ENCODE peak calls at places on chromosomes 12 and 14, in eight cellular contexts. W is NCI-H524; D is WTC11; B is stimulated activated naive B cell treated with anti-CD40 and anti-IgM and Interleukin-4, amounts not matched to agents 10 μg/mL and 1 μg/mL and 100 μg/mL, for 72 hours; M is stimulated activated CD4-positive, alpha-beta T cell treated with anti-CD3 and anti-CD28 coated beads, Interleukin-1b, Interleukin-23, amount 100 ng/mL, for 1 hour; Y is activated naive CD8-positive, alpha-beta T cell treated with anti-CD3 and anti-CD28 coated beads, Interleukin-2, amount 10 ng/mL, durations not matched to agents 7 days and 5 days; X is progenitor cell of endocrine pancreas; C is effector memory CD4-positive, alpha-beta T cell. I is an unnamed sample.

GRCh38 chr12:69070319-69071090 is 137.5 kb upstream of the CPM start:
- DNase-seq in M (no peak), Y (peak; percentile 33), X (peak; percentile 21), W (peak; percentile 52), B (peak; percentile 49), D (peak; percentile 69), C (peak; percentile 24), I (peak; percentile 16)

GRCh38 chr12:7327913-7328312 is 24.0 kb downstream of the ACSM4 start:
- DNase-seq in W (no peak), M (no peak), C (no peak), D (no peak), Y (no peak), X (no peak), B (no peak), I (no peak)

GRCh38 chr12:47078733-47079364 is 572 bp upstream of the PCED1B start:
- DNase-seq in C (no peak), M (no peak), B (no peak), D (no peak), X (no peak), W (no peak), Y (peak; percentile 57), I (no peak)

GRCh38 chr14:89621009-89621421 is 204.0 kb upstream of the FOXN3 start:
- DNase-seq in X (no peak), Y (peak; percentile 56), B (peak; percentile 59), M (no peak), W (no peak), D (no peak), C (peak; percentile 31), I (no peak)

GRCh38 chr14:101115652-101116051 is 212.1 kb upstream of the RTL1 start:
- DNase-seq in Y (no peak), D (no peak), B (no peak), W (no peak), C (no peak), X (no peak), M (no peak), I (no peak)

GRCh38 chr14:31962920-31963319 is 114.2 kb upstream of the ARHGAP5 start:
- DNase-seq in Y (no peak), M (no peak), D (no peak), B (no peak), X (no peak), C (no peak), W (no peak), I (no peak)

GRCh38 chr14:98951521-98952152 is 320.4 kb downstream of the BCL11B start:
- DNase-seq in W (no peak), C (no peak), X (no peak), M (no peak), Y (no peak), D (no peak), B (no peak), I (no peak)

GRCh38 chr12:121939190-121939589 is 20.8 kb downstream of the CFAP251 start:
- DNase-seq in M (no peak), B (no peak), Y (no peak), X (no peak), C (no peak), W (no peak), D (no peak), I (no peak)

GRCh38 chr12:46965137-46965536 is 114.3 kb upstream of the PCED1B start:
- DNase-seq in D (no peak), M (no peak), W (no peak), Y (no peak), X (no peak), C (no peak), B (no peak), I (no peak)

I was measured in GM12864.